ENCODE peak calls at places on chromosomes 3 and 15, in four cellular contexts. G, S, H and C are unnamed samples.

GRCh38 chr15:71748327-71748726 is 62.0 kb upstream of the NR2E3 start:
- DNase-seq in G (no peak), H (no peak), S (no peak), C (no peak)

GRCh38 chr3:146165370-146165769 is 4.4 kb upstream of the PLOD2 start:
- DNase-seq in G (no peak), S (no peak), H (no peak), C (no peak)

GRCh38 chr3:126456766-126457388 is 18.8 kb downstream of the ZXDC start:
- DNase-seq in H (no peak), G (no peak), S (no peak), C (peak)

GRCh38 chr3:99678023-99678422 is 39.6 kb downstream of the COL8A1 start:
- DNase-seq in H (no peak), S (no peak), G (no peak), C (no peak)

GRCh38 chr3:47016934-47017435 is 37.5 kb downstream of the NBEAL2 start:
- DNase-seq in H (no peak), S (peak), G (peak), C (no peak)

GRCh38 chr3:14836049-14836468 is 17.3 kb downstream of the FGD5 start:
- DNase-seq in H (no peak), S (no peak), G (peak), C (no peak)

GRCh38 chr15:70438776-70439175 is 324.6 kb downstream of the UACA start:
- DNase-seq in H (no peak), G (no peak), S (no peak), C (no peak)

GRCh38 chr15:90143176-90143655 is 40.9 kb upstream of the IDH2 start:
- DNase-seq in S (no peak), H (no peak), G (peak), C (peak)

GRCh38 chr15:98868564-98868963 is 139.0 kb downstream of the PGPEP1L start:
- DNase-seq in S (no peak), H (no peak), G (no peak), C (no peak)

GRCh38 chr3:66452247-66453040 is 48.4 kb downstream of the LRIG1 start:
- DNase-seq in H (no peak), G (no peak), S (no peak), C (no peak)

GRCh38 chr3:158531334-158531733 is 39.7 kb upstream of the MLF1 start:
- DNase-seq in S (no peak), G (no peak), H (no peak), C (no peak)

GRCh38 chr3:185930393-185931107 is 7.3 kb downstream of the TRA2B start:
- DNase-seq in S (no peak), H (no peak), G (no peak), C (no peak)

GRCh38 chr15:89809093-89809786 is 5.4 kb downstream of the ANPEP start:
- DNase-seq in H (peak), G (no peak), S (no peak), C (no peak)

GRCh38 chr3:197463279-197463678 is 92.5 kb downstream of the BDH1 start:
- DNase-seq in G (no peak), S (no peak), H (no peak), C (no peak)

GRCh38 chr15:71302861-71303410 is 187.7 kb downstream of the THSD4 start:
- DNase-seq in S (no peak), H (no peak), G (no peak), C (no peak)

GRCh38 chr3:155070932-155071387 is 9.2 kb upstream of the MME start:
- DNase-seq in S (no peak), G (peak), H (no peak), C (no peak)

GRCh38 chr15:92451225-92451825 is 57.6 kb downstream of the ST8SIA2 start:
- DNase-seq in H (no peak), G (no peak), S (no peak), C (no peak)

GRCh38 chr3:138935864-138936762 is 10.8 kb downstream of the FOXL2 start:
- DNase-seq in G (peak), H (peak), S (no peak), C (peak)

GRCh38 chr3:185724761-185725160 is 100.1 kb downstream of the IGF2BP2 start:
- DNase-seq in S (no peak), G (no peak), H (no peak), C (peak)

GRCh38 chr15:72838311-72838731 is 54.8 kb upstream of the ADPGK start:
- DNase-seq in G (no peak), S (no peak), H (no peak), C (no peak)

GRCh38 chr3:139619484-139619883 is 58.3 kb downstream of the NMNAT3 start:
- DNase-seq in S (no peak), G (no peak), H (no peak), C (no peak)

GRCh38 chr3:55579499-55579898 is 92.4 kb upstream of the WNT5A start:
- DNase-seq in S (no peak), H (no peak), G (no peak), C (no peak)

GRCh38 chr15:74399511-74400312 is 32.3 kb upstream of the CYP11A1 start:
- DNase-seq in G (no peak), H (no peak), S (no peak), C (no peak)

GRCh38 chr15:74397239-74398068 is 30.0 kb upstream of the CYP11A1 start:
- DNase-seq in S (peak), G (no peak), H (no peak), C (no peak)

GRCh38 chr15:74398183-74398582 is 30.7 kb upstream of the CYP11A1 start:
- DNase-seq in H (no peak), S (no peak), G (no peak), C (no peak)

GRCh38 chr15:74400313-74400850 is 32.9 kb upstream of the CYP11A1 start:
- DNase-seq in H (no peak), G (no peak), S (no peak), C (no peak)

GRCh38 chr15:74399100-74399499 is 31.7 kb upstream of the CYP11A1 start:
- DNase-seq in S (no peak), G (no peak), H (no peak), C (no peak)
- TF ChIP-seq ATF2 in S (no peak), G (no peak), H (no peak), C (no peak)

GRCh38 chr15:26771917-26772587 is 814 bp downstream of the GABRB3 start:
- DNase-seq in G (no peak), H (no peak), S (no peak), C (no peak)
- TF ChIP-seq CREM in G (no peak), H (no peak), S (no peak), C (no peak)

DNA sequence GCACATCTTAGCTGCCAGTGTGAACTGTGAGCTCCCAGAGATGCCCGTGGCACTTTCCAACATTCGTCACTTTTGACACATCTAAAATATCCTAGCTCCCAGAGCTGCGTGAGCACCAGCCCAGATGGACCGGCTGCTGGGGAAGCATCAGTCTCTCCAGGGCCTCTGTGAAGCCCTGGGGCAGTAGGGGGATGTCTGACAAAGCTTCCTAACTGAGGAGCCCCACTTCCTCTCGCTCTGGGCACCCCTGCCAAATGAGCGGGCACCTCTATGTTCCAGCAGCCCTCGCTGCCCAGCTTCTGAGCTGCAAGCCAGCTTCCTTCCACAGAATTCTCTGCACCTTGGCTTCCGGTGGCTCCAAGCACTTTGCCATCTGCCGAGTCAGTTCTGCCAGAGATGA is 91.1 kb downstream of the LIPC start:
- DNase-seq in G (no peak), H (no peak), S (no peak), C (no peak)
- TF ChIP-seq CBFB in G (no peak), H (no peak), S (no peak), C (no peak)

GRCh38 chr3:193701896-193702644 is 109.1 kb downstream of the OPA1 start:
- DNase-seq in S (peak), H (no peak), G (no peak), C (no peak)
- TF ChIP-seq ATF2 in S (peak), H (no peak), G (no peak), C (no peak)

GRCh38 chr3:183185696-183186095 is 23.2 kb upstream of the LAMP3 start:
- DNase-seq in G (no peak), S (peak), H (no peak), C (no peak)

GRCh38 chr3:183192650-183193300 is 30.2 kb upstream of the LAMP3 start:
- DNase-seq in G (no peak), S (no peak), H (no peak), C (no peak)

GRCh38 chr3:183189641-183190040 is 27.1 kb upstream of the LAMP3 start:
- DNase-seq in S (no peak), G (no peak), H (no peak), C (no peak)

GRCh38 chr3:183193762-183194701 is 31.5 kb upstream of the LAMP3 start:
- DNase-seq in H (no peak), G (no peak), S (no peak), C (no peak)

GRCh38 chr3:183188895-183189462 is 26.4 kb upstream of the LAMP3 start:
- DNase-seq in G (peak), H (peak), S (no peak), C (peak)
- TF ChIP-seq CREM in G (no peak), H (no peak), S (no peak), C (no peak)

GRCh38 chr3:177658354-177658753 is 461.1 kb upstream of the TBL1XR1 start:
- DNase-seq in G (no peak), H (no peak), S (no peak), C (no peak)

GRCh38 chr3:177652556-177653290 is 455.4 kb upstream of the TBL1XR1 start:
- DNase-seq in G (no peak), H (no peak), S (no peak), C (no peak)

GRCh38 chr3:177657243-177657642 is 460.0 kb upstream of the TBL1XR1 start:
- DNase-seq in H (no peak), S (no peak), G (no peak), C (no peak)
- TF ChIP-seq CBFB in H (no peak), S (no peak), G (no peak), C (no peak)

GRCh38 chr3:187725653-187726370 is 19.5 kb downstream of the BCL6 start:
- DNase-seq in G (no peak), S (no peak), H (no peak), C (no peak)
- TF ChIP-seq ATF2 in G (no peak), S (no peak), H (no peak), C (no peak)

DNA sequence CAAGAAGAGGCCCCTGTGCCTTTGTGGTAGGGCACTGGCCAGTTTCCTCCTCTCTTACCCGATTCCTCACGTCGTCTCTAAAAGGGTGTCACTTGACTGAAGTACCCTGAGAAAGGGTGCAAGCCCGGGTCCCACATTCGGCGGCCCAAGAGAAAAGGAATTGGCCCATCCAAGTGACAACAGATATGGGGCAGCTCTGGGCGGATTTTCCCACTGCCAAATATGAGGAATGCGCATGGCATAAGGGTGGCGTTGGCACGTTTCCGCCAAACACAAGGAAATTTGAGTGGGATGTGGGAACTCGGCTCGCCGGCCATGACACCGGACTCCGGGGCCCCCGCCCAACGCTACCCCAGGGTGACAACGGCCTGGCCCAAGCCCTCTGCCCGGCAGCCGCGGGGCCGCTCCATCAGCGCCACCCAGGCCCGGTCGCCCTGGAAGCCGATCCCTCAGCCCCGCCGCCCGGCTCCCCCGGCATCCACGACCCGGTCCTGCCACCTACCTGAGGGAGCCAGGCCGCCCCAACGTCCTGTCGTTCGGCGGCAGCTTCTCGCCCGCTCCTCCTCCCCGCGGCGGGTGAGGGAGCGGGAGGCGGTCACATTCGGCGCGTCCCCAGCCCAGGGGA is 494 bp downstream of the RAF1 start:
- DNase-seq in G (no peak), S (no peak), H (no peak), C (no peak)
- TF ChIP-seq CREM in G (no peak), S (no peak), H (no peak), C (no peak)